ENCODE peak calls at places on chromosomes 2 and 18, in ten cellular contexts. One of them, this sample, is unnamed.
A peak's percentile ranks its signal among the peaks of the same experiment; 100 is the strongest.

GRCh38 chr2:145119225-145119624 is 599.3 kb upstream of the ZEB2 start:
- DNase-seq in mesendoderm: no peak
- DNase-seq in astrocyte of the spinal cord: no peak
- DNase-seq in heart left ventricle: no peak
- DNase-seq in HS-5: no peak
- DNase-seq in transverse colon: no peak
- DNase-seq in naive thymus-derived CD8-positive, alpha-beta T cell: no peak
- DNase-seq in activated naive CD4-positive, alpha-beta T cell: no peak
- DNase-seq in KBM-7: no peak
- DNase-seq in naive B cell: no peak
- DNase-seq in this sample: no peak

GRCh38 chr2:191012346-191012745 is 1.6 kb downstream of the STAT1 start:
- DNase-seq in astrocyte of the spinal cord: no peak
- DNase-seq in naive B cell: no peak
- DNase-seq in activated naive CD4-positive, alpha-beta T cell: no peak
- DNase-seq in transverse colon: no peak
- DNase-seq in naive thymus-derived CD8-positive, alpha-beta T cell: no peak
- DNase-seq in HS-5: no peak
- DNase-seq in KBM-7: no peak
- DNase-seq in mesendoderm: no peak
- DNase-seq in heart left ventricle: no peak
- DNase-seq in this sample: no peak

GRCh38 chr2:209653164-209653563 is 118.5 kb upstream of the UNC80 start:
- DNase-seq in activated naive CD4-positive, alpha-beta T cell: no peak
- DNase-seq in astrocyte of the spinal cord: no peak
- DNase-seq in heart left ventricle: no peak
- DNase-seq in HS-5: no peak
- DNase-seq in naive B cell: no peak
- DNase-seq in mesendoderm: no peak
- DNase-seq in naive thymus-derived CD8-positive, alpha-beta T cell: no peak
- DNase-seq in transverse colon: no peak
- DNase-seq in KBM-7: no peak
- DNase-seq in this sample: no peak

GRCh38 chr2:173884403-173884802 is 80.8 kb downstream of the SP3 start:
- DNase-seq in transverse colon: peak; percentile 54
- DNase-seq in activated naive CD4-positive, alpha-beta T cell: no peak
- DNase-seq in heart left ventricle: peak; percentile 69
- DNase-seq in naive thymus-derived CD8-positive, alpha-beta T cell: peak; percentile 69
- DNase-seq in naive B cell: no peak
- DNase-seq in HS-5: peak; percentile 14
- DNase-seq in KBM-7: peak; percentile 35
- DNase-seq in mesendoderm: peak; percentile 63
- DNase-seq in astrocyte of the spinal cord: peak; percentile 46
- DNase-seq in this sample: peak; percentile 39

GRCh38 chr18:63741769-63742168 is 33.4 kb upstream of the SERPINB7 start:
- DNase-seq in naive thymus-derived CD8-positive, alpha-beta T cell: no peak
- DNase-seq in mesendoderm: peak; percentile 22
- DNase-seq in heart left ventricle: no peak
- DNase-seq in astrocyte of the spinal cord: peak; percentile 33
- DNase-seq in KBM-7: peak; percentile 4
- DNase-seq in activated naive CD4-positive, alpha-beta T cell: no peak
- DNase-seq in naive B cell: no peak
- DNase-seq in HS-5: no peak
- DNase-seq in transverse colon: no peak
- DNase-seq in this sample: no peak

GRCh38 chr2:176774768-176775453 is 437.7 kb upstream of the HNRNPA3 start:
- DNase-seq in naive B cell: no peak
- DNase-seq in KBM-7: no peak
- DNase-seq in mesendoderm: no peak
- DNase-seq in activated naive CD4-positive, alpha-beta T cell: no peak
- DNase-seq in heart left ventricle: no peak
- DNase-seq in HS-5: no peak
- DNase-seq in astrocyte of the spinal cord: no peak
- DNase-seq in transverse colon: no peak
- DNase-seq in naive thymus-derived CD8-positive, alpha-beta T cell: no peak
- DNase-seq in this sample: no peak

GRCh38 chr2:69969991-69970390 is 8.6 kb upstream of the ASPRV1 start:
- DNase-seq in astrocyte of the spinal cord: no peak
- DNase-seq in KBM-7: no peak
- DNase-seq in heart left ventricle: no peak
- DNase-seq in activated naive CD4-positive, alpha-beta T cell: no peak
- DNase-seq in naive thymus-derived CD8-positive, alpha-beta T cell: peak; percentile 28
- DNase-seq in transverse colon: no peak
- DNase-seq in HS-5: no peak
- DNase-seq in mesendoderm: peak; percentile 67
- DNase-seq in naive B cell: no peak
- DNase-seq in this sample: no peak

GRCh38 chr2:18833941-18834340 is 244.6 kb upstream of the NT5C1B start:
- DNase-seq in transverse colon: no peak
- DNase-seq in activated naive CD4-positive, alpha-beta T cell: no peak
- DNase-seq in heart left ventricle: no peak
- DNase-seq in KBM-7: no peak
- DNase-seq in astrocyte of the spinal cord: no peak
- DNase-seq in naive B cell: no peak
- DNase-seq in naive thymus-derived CD8-positive, alpha-beta T cell: no peak
- DNase-seq in HS-5: no peak
- DNase-seq in mesendoderm: no peak
- DNase-seq in this sample: no peak

GRCh38 chr2:20747317-20747716 is 75.6 kb downstream of the LDAH start:
- DNase-seq in transverse colon: no peak
- DNase-seq in HS-5: no peak
- DNase-seq in KBM-7: no peak
- DNase-seq in astrocyte of the spinal cord: no peak
- DNase-seq in mesendoderm: no peak
- DNase-seq in naive B cell: no peak
- DNase-seq in activated naive CD4-positive, alpha-beta T cell: no peak
- DNase-seq in heart left ventricle: no peak
- DNase-seq in naive thymus-derived CD8-positive, alpha-beta T cell: no peak
- DNase-seq in this sample: no peak

GRCh38 chr2:52936029-52936428 is 831.6 kb upstream of the CHAC2 start:
- DNase-seq in HS-5: no peak
- DNase-seq in transverse colon: no peak
- DNase-seq in KBM-7: no peak
- DNase-seq in mesendoderm: no peak
- DNase-seq in naive thymus-derived CD8-positive, alpha-beta T cell: no peak
- DNase-seq in astrocyte of the spinal cord: peak; percentile 44
- DNase-seq in heart left ventricle: no peak
- DNase-seq in activated naive CD4-positive, alpha-beta T cell: no peak
- DNase-seq in naive B cell: no peak
- DNase-seq in this sample: no peak

GRCh38 chr18:31821452-31822171 is 60.9 kb upstream of the SLC25A52 start:
- DNase-seq in HS-5: no peak
- DNase-seq in naive thymus-derived CD8-positive, alpha-beta T cell: no peak
- DNase-seq in naive B cell: no peak
- DNase-seq in astrocyte of the spinal cord: no peak
- DNase-seq in mesendoderm: peak; percentile 64
- DNase-seq in transverse colon: no peak
- DNase-seq in heart left ventricle: no peak
- DNase-seq in activated naive CD4-positive, alpha-beta T cell: no peak
- DNase-seq in KBM-7: peak; percentile 38
- DNase-seq in this sample: no peak

GRCh38 chr2:197777823-197778407 is 7.2 kb downstream of the BOLL start:
- DNase-seq in naive B cell: no peak
- DNase-seq in astrocyte of the spinal cord: peak; percentile 59
- DNase-seq in heart left ventricle: no peak
- DNase-seq in KBM-7: peak; percentile 49
- DNase-seq in HS-5: peak; percentile 31
- DNase-seq in transverse colon: no peak
- DNase-seq in activated naive CD4-positive, alpha-beta T cell: no peak
- DNase-seq in mesendoderm: peak; percentile 26
- DNase-seq in naive thymus-derived CD8-positive, alpha-beta T cell: no peak
- DNase-seq in this sample: peak; percentile 45

GRCh38 chr18:62767321-62767720 is 52.0 kb downstream of the PHLPP1 start:
- DNase-seq in astrocyte of the spinal cord: peak; percentile 82
- DNase-seq in heart left ventricle: no peak
- DNase-seq in naive thymus-derived CD8-positive, alpha-beta T cell: no peak
- DNase-seq in activated naive CD4-positive, alpha-beta T cell: no peak
- DNase-seq in KBM-7: no peak
- DNase-seq in transverse colon: no peak
- DNase-seq in mesendoderm: no peak
- DNase-seq in naive B cell: no peak
- DNase-seq in HS-5: peak; percentile 47
- DNase-seq in this sample: peak; percentile 4

GRCh38 chr2:144624451-144624850 is 104.5 kb upstream of the ZEB2 start:
- DNase-seq in KBM-7: no peak
- DNase-seq in HS-5: no peak
- DNase-seq in heart left ventricle: no peak
- DNase-seq in astrocyte of the spinal cord: no peak
- DNase-seq in transverse colon: no peak
- DNase-seq in mesendoderm: no peak
- DNase-seq in activated naive CD4-positive, alpha-beta T cell: no peak
- DNase-seq in naive B cell: no peak
- DNase-seq in naive thymus-derived CD8-positive, alpha-beta T cell: no peak
- DNase-seq in this sample: no peak

GRCh38 chr2:120379916-120380893 is 34.3 kb downstream of the INHBB start:
- DNase-seq in astrocyte of the spinal cord: no peak
- DNase-seq in KBM-7: no peak
- DNase-seq in HS-5: no peak
- DNase-seq in transverse colon: no peak
- DNase-seq in mesendoderm: no peak
- DNase-seq in activated naive CD4-positive, alpha-beta T cell: no peak
- DNase-seq in naive B cell: no peak
- DNase-seq in naive thymus-derived CD8-positive, alpha-beta T cell: no peak
- DNase-seq in heart left ventricle: peak; percentile 20
- DNase-seq in this sample: no peak

GRCh38 chr2:229235136-229235914 is 35.8 kb downstream of the PID1 start:
- DNase-seq in naive thymus-derived CD8-positive, alpha-beta T cell: no peak
- DNase-seq in KBM-7: no peak
- DNase-seq in heart left ventricle: no peak
- DNase-seq in astrocyte of the spinal cord: peak; percentile 42
- DNase-seq in naive B cell: no peak
- DNase-seq in mesendoderm: peak; percentile 60
- DNase-seq in HS-5: no peak
- DNase-seq in activated naive CD4-positive, alpha-beta T cell: no peak
- DNase-seq in transverse colon: no peak
- DNase-seq in this sample: no peak

GRCh38 chr18:50898908-50899307 is 20.0 kb downstream of the ME2 start:
- DNase-seq in KBM-7: no peak
- DNase-seq in transverse colon: no peak
- DNase-seq in naive B cell: no peak
- DNase-seq in activated naive CD4-positive, alpha-beta T cell: no peak
- DNase-seq in naive thymus-derived CD8-positive, alpha-beta T cell: no peak
- DNase-seq in mesendoderm: no peak
- DNase-seq in heart left ventricle: no peak
- DNase-seq in HS-5: no peak
- DNase-seq in astrocyte of the spinal cord: no peak
- DNase-seq in this sample: no peak

GRCh38 chr2:119292226-119292625 is 68.6 kb downstream of the STEAP3 start:
- DNase-seq in activated naive CD4-positive, alpha-beta T cell: no peak
- DNase-seq in heart left ventricle: no peak
- DNase-seq in naive B cell: no peak
- DNase-seq in KBM-7: no peak
- DNase-seq in transverse colon: no peak
- DNase-seq in mesendoderm: no peak
- DNase-seq in naive thymus-derived CD8-positive, alpha-beta T cell: no peak
- DNase-seq in HS-5: no peak
- DNase-seq in astrocyte of the spinal cord: peak; percentile 51
- DNase-seq in this sample: no peak

This sample was measured in NCI-H460.